ENCODE peak calls at places on chromosome 5, in nine cellular contexts. B is C1 segment of cervical spinal cord; S is stimulated activated CD8-positive, alpha-beta memory T cell treated with anti-CD3 and anti-CD28 coated beads, Interleukin-12 subunit alpha, Interleukin-12 subunit beta, amount 100 ng/mL, for 1 hour; K is skeletal muscle cell; X is left cardiac atrium; Z is GM23248; A is CD8-positive, alpha-beta memory T cell; U is GM03348; J is effector CD4-positive, alpha-beta T cell. I is an unnamed sample.

GRCh38 chr5:135371738-135372232 is 27.2 kb downstream of the MACROH2A1 start:
- DNase-seq in B (no peak), S (no peak), K (no peak), X (no peak), Z (peak), A (no peak), U (peak), J (no peak), I (no peak)

GRCh38 chr5:38104497-38105230 is 153.7 kb upstream of the EGFLAM start:
- DNase-seq in B (no peak), S (no peak), K (no peak), X (no peak), Z (no peak), A (no peak), U (no peak), J (no peak), I (no peak)

GRCh38 chr5:22837803-22838202 is 15.3 kb downstream of the CDH12 start:
- DNase-seq in B (no peak), S (no peak), K (no peak), X (no peak), Z (no peak), A (no peak), U (no peak), J (no peak), I (no peak)

GRCh38 chr5:154484393-154484944 is 6.4 kb upstream of the HAND1 start:
- DNase-seq in B (no peak), S (no peak), K (no peak), X (no peak), Z (no peak), A (no peak), U (no peak), J (no peak), I (no peak)

GRCh38 chr5:124847907-124848306 is 101.5 kb upstream of the ZNF608 start:
- DNase-seq in B (no peak), S (no peak), K (no peak), X (no peak), Z (no peak), A (no peak), U (no peak), J (no peak), I (no peak)

GRCh38 chr5:39440964-39441363 is 16.2 kb upstream of the DAB2 start:
- DNase-seq in B (no peak), S (no peak), K (no peak), X (no peak), Z (peak), A (no peak), U (no peak), J (no peak), I (no peak)

GRCh38 chr5:73437126-73438047 is 11.2 kb downstream of the FOXD1 start:
- DNase-seq in B (no peak), S (no peak), K (no peak), X (no peak), Z (peak), A (no peak), U (peak), J (no peak), I (peak)

GRCh38 chr5:73694089-73694488 is 68.1 kb downstream of the ARHGEF28 start:
- DNase-seq in B (no peak), S (peak), K (no peak), X (no peak), Z (no peak), A (peak), U (no peak), J (no peak), I (no peak)

GRCh38 chr5:113682497-113683136 is 169.1 kb downstream of the YTHDC2 start:
- DNase-seq in B (no peak), S (no peak), K (no peak), X (no peak), Z (peak), A (no peak), U (peak), J (no peak), I (no peak)

GRCh38 chr5:122743231-122743630 is 31.6 kb upstream of the SNX2 start:
- DNase-seq in B (no peak), S (no peak), K (no peak), X (no peak), Z (no peak), A (no peak), U (no peak), J (no peak), I (no peak)

GRCh38 chr5:37272564-37272963 is 23.4 kb upstream of the CPLANE1 start:
- DNase-seq in B (no peak), S (no peak), K (no peak), X (no peak), Z (peak), A (no peak), U (peak), J (no peak), I (no peak)

GRCh38 chr5:120677481-120677880 is 213.4 kb downstream of the PRR16 start:
- DNase-seq in B (no peak), S (no peak), K (no peak), X (no peak), Z (no peak), A (no peak), U (no peak), J (no peak), I (no peak)

GRCh38 chr5:163529698-163530097 is 24.3 kb downstream of the MAT2B start:
- DNase-seq in B (no peak), S (no peak), K (no peak), X (peak), Z (no peak), A (no peak), U (no peak), J (no peak), I (no peak)

GRCh38 chr5:172082180-172082579 is 75.7 kb upstream of the FBXW11 start:
- DNase-seq in B (no peak), S (no peak), K (no peak), X (no peak), Z (no peak), A (no peak), U (no peak), J (no peak), I (no peak)

GRCh38 chr5:64625678-64626077 is 64.6 kb upstream of the SHISAL2B start:
- DNase-seq in B (no peak), S (no peak), K (no peak), X (no peak), Z (peak), A (no peak), U (no peak), J (no peak), I (no peak)

GRCh38 chr5:150021491-150022162 is 21.1 kb downstream of the HMGXB3 start:
- DNase-seq in B (no peak), S (no peak), K (no peak), X (no peak), Z (peak), A (no peak), U (peak), J (no peak), I (no peak)

GRCh38 chr5:179129607-179130071 is 69.5 kb downstream of the ZNF354C start:
- DNase-seq in B (no peak), S (no peak), K (no peak), X (no peak), Z (no peak), A (no peak), U (no peak), J (no peak), I (no peak)

GRCh38 chr5:75734913-75735789 is 17.9 kb upstream of the POC5 start:
- DNase-seq in B (no peak), S (no peak), K (no peak), X (no peak), Z (peak), A (no peak), U (peak), J (no peak), I (peak)

GRCh38 chr5:98004463-98004862 is 769.0 kb upstream of the RGMB start:
- DNase-seq in B (no peak), S (no peak), K (peak), X (no peak), Z (no peak), A (no peak), U (no peak), J (no peak), I (no peak)